ENCODE peak calls at places on chromosomes 1 and 21, in four cellular contexts. O, V, T and N are unnamed samples.

GRCh38 chr1:36446261-36446660 is 4.0 kb downstream of the OSCP1 start:
- DNase-seq in V (no peak), T (peak), O (peak), N (peak)

GRCh38 chr21:23016617-23017016 is 2018.4 kb downstream of the NCAM2 start:
- DNase-seq in T (peak), O (peak), V (no peak), N (no peak)

GRCh38 chr1:185440877-185441276 is 123.8 kb upstream of the IVNS1ABP start:
- DNase-seq in V (peak), T (no peak), O (no peak), N (no peak)

GRCh38 chr21:36491191-36491916 is 11.4 kb upstream of the CLDN14 start:
- DNase-seq in O (no peak), V (peak), T (no peak), N (no peak)

GRCh38 chr1:4084053-4084431 is 184.0 kb upstream of the C1orf174 start:
- DNase-seq in O (no peak), T (no peak), V (no peak), N (no peak)

GRCh38 chr1:2274231-2274967 is 46.3 kb downstream of the SKI start:
- DNase-seq in T (no peak), O (no peak), V (no peak), N (no peak)

GRCh38 chr1:97143236-97143882 is 421.8 kb downstream of the PTBP2 start:
- DNase-seq in T (no peak), O (no peak), V (peak), N (no peak)

GRCh38 chr1:51690285-51690961 is 73.5 kb downstream of the OSBPL9 start:
- DNase-seq in T (no peak), O (no peak), V (peak), N (no peak)

GRCh38 chr1:16171314-16172223 is 15.7 kb upstream of the EPHA2 start:
- DNase-seq in T (no peak), O (no peak), V (no peak), N (peak)

GRCh38 chr1:9449976-9450696 is 89.1 kb upstream of the SLC25A33 start:
- DNase-seq in T (no peak), V (no peak), O (no peak), N (no peak)

GRCh38 chr1:78143152-78143551 is 97.4 kb downstream of the GIPC2 start:
- DNase-seq in O (no peak), V (no peak), T (no peak), N (no peak)

GRCh38 chr1:244100691-244101453 is 49.8 kb downstream of the ZBTB18 start:
- DNase-seq in O (peak), V (peak), T (no peak), N (peak)

GRCh38 chr1:89041055-89041707 is 18.5 kb upstream of the GBP3 start:
- DNase-seq in V (peak), O (no peak), T (no peak), N (peak)

GRCh38 chr1:225652726-225653462 is at the start of gene ENAH:
- DNase-seq in V (peak), O (peak), T (peak), N (peak)

GRCh38 chr1:24209097-24209496 is 22.0 kb upstream of the IFNLR1 start:
- DNase-seq in O (no peak), V (no peak), T (no peak), N (no peak)

GRCh38 chr1:52296345-52296744 is 69.7 kb downstream of the CC2D1B start:
- DNase-seq in V (peak), O (no peak), T (peak), N (peak)

GRCh38 chr1:178910023-178910422 is 39.1 kb upstream of the ANGPTL1 start:
- DNase-seq in O (no peak), T (no peak), V (no peak), N (no peak)

GRCh38 chr21:26142363-26142762 is 28.2 kb downstream of the APP start:
- DNase-seq in V (no peak), O (no peak), T (no peak), N (no peak)

GRCh38 chr1:183022202-183023145 is 746 bp upstream of the LAMC1 start:
- DNase-seq in T (peak), V (peak), O (peak), N (peak)

GRCh38 chr1:145796753-145797152 is 27.1 kb downstream of the RNF115 start:
- DNase-seq in O (no peak), T (no peak), V (no peak), N (no peak)

GRCh38 chr1:182643699-182644098 is 39.5 kb upstream of the RGS16 start:
- DNase-seq in O (no peak), V (no peak), T (no peak), N (no peak)

GRCh38 chr1:47852006-47852686 is 145.0 kb downstream of the TRABD2B start:
- DNase-seq in T (no peak), O (no peak), V (no peak), N (no peak)

GRCh38 chr1:31587720-31588423 is 11.6 kb downstream of the TINAGL1 start:
- DNase-seq in V (no peak), T (peak), O (peak), N (peak)

GRCh38 chr1:104125935-104126334 is 376.2 kb downstream of the AMY1C start:
- DNase-seq in V (no peak), O (no peak), T (no peak), N (no peak)

GRCh38 chr1:36539526-36539925 is 56.8 kb upstream of the CSF3R start:
- DNase-seq in T (no peak), O (no peak), V (no peak), N (no peak)

GRCh38 chr21:37675202-37675801 is 241.0 kb downstream of the KCNJ6 start:
- DNase-seq in T (peak), O (peak), V (peak), N (peak)

GRCh38 chr21:42452401-42453018 is 43.5 kb downstream of the RSPH1 start:
- DNase-seq in T (no peak), V (no peak), O (no peak), N (no peak)

GRCh38 chr1:151511636-151512215 is 539 bp downstream of the CGN start:
- DNase-seq in V (no peak), T (peak), O (peak), N (peak)

GRCh38 chr1:81803423-81804103 is 2.8 kb downstream of the ADGRL2 start:
- DNase-seq in V (peak), O (peak), T (peak), N (no peak)

GRCh38 chr21:28154121-28154520 is 838.6 kb downstream of the LTN1 start:
- DNase-seq in V (peak), T (no peak), O (no peak), N (no peak)

GRCh38 chr1:31939484-31940329 is 1.5 kb upstream of the PTP4A2 start:
- DNase-seq in T (no peak), V (peak), O (peak), N (peak)

GRCh38 chr1:110035236-110035752 is 870 bp downstream of the STRIP1 start:
- DNase-seq in T (no peak), V (no peak), O (no peak), N (peak)

GRCh38 chr1:248098529-248098928 is 3.5 kb downstream of the OR2L13 start:
- DNase-seq in V (no peak), T (no peak), O (no peak), N (no peak)